ENCODE peak calls at places on chromosomes 16 and 17, in five cellular contexts. C, J, M, G and K are unnamed samples.

GRCh38 chr17:64066709-64067108 is 46.3 kb upstream of the ICAM2 start:
- DNase-seq in C (no peak), J (no peak), M (no peak), G (no peak), K (no peak)

GRCh38 chr16:57041182-57042156 is 50.9 kb upstream of the CPNE2 start:
- DNase-seq in J (no peak), G (no peak), C (no peak), M (no peak), K (no peak)

GRCh38 chr16:6690741-6691140 is 641.9 kb upstream of the RBFOX1 start:
- DNase-seq in J (no peak), G (no peak), C (no peak), M (no peak), K (no peak)

GRCh38 chr16:88936008-88936912 is 40.7 kb downstream of the CBFA2T3 start:
- DNase-seq in C (no peak), M (no peak), G (no peak), J (no peak), K (no peak)

GRCh38 chr17:42361781-42362186 is 26.5 kb downstream of the STAT3 start:
- DNase-seq in G (no peak), M (no peak), C (no peak), J (no peak), K (no peak)

GRCh38 chr16:53968454-53968853 is 264.5 kb downstream of the FTO start:
- DNase-seq in G (no peak), M (no peak), C (no peak), J (no peak), K (no peak)

GRCh38 chr16:27849621-27850020 is 213.9 kb downstream of the GSG1L start:
- DNase-seq in C (no peak), J (no peak), G (no peak), M (no peak), K (no peak)

GRCh38 chr17:32279933-32280716 is 14.5 kb downstream of the RHBDL3 start:
- DNase-seq in C (peak), J (no peak), G (no peak), M (peak), K (peak)

GRCh38 chr16:87956169-87956770 is 5.0 kb downstream of the BANP start:
- DNase-seq in J (no peak), G (peak), C (peak), M (no peak), K (peak)

GRCh38 chr17:1347681-1348318 is 52.2 kb downstream of the YWHAE start:
- DNase-seq in G (no peak), C (no peak), J (peak), M (no peak), K (no peak)

GRCh38 chr16:79182618-79183017 is 417.9 kb downstream of the MAF start:
- DNase-seq in J (no peak), M (no peak), G (peak), C (no peak), K (no peak)

GRCh38 chr17:72119963-72120877 is 600 bp upstream of the SOX9 start:
- DNase-seq in M (peak), C (peak), G (peak), J (no peak), K (peak)

GRCh38 chr17:54891176-54891821 is 9.4 kb upstream of the TOM1L1 start:
- DNase-seq in M (peak), C (peak), J (no peak), G (peak), K (peak)

GRCh38 chr16:13036600-13036999 is 135.2 kb downstream of the SHISA9 start:
- DNase-seq in J (no peak), G (peak), M (peak), C (peak), K (no peak)

GRCh38 chr16:2365895-2366294 is 25.4 kb upstream of the ABCA3 start:
- DNase-seq in M (no peak), J (peak), G (peak), C (no peak), K (no peak)

GRCh38 chr16:85612801-85613608 is at the start of gene GSE1:
- DNase-seq in M (peak), C (peak), G (peak), J (peak), K (peak)

GRCh38 chr17:76772842-76773521 is 35.1 kb downstream of the MFSD11 start:
- DNase-seq in M (no peak), G (peak), C (peak), J (no peak), K (no peak)

GRCh38 chr17:81556175-81556691 is 4.1 kb upstream of the FAAP100 start:
- DNase-seq in G (no peak), M (no peak), C (no peak), J (no peak), K (no peak)

GRCh38 chr17:50157891-50158290 is 7.4 kb upstream of the PPP1R9B start:
- DNase-seq in G (no peak), C (no peak), J (no peak), M (no peak), K (no peak)
- TF ChIP-seq CTCF in G (no peak), C (no peak), J (no peak), M (no peak), K (no peak)

DNA sequence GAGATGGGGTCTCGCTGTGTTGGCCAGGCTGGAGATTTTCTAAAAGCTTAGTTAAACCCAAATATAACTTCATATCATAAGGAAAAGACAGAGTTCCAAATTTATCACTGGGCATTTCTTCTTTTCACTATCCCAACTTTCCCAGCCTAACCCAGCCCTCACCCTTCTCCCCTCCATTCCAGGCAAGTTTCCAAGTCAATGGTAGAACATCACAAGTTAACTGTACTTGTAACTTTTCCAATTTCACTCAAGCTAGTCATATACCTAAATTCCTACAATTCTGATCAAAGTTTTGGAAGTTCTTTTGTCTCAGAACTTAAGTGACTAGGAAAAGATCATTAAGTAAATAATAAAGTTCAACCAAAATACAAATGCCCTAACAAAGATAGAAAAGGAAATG is 61.2 kb downstream of the USP32 start:
- DNase-seq in J (no peak), C (no peak), M (no peak), G (peak), K (no peak)
- TF ChIP-seq CTCF in J (no peak), C (no peak), M (no peak), G (no peak), K (no peak)

DNA sequence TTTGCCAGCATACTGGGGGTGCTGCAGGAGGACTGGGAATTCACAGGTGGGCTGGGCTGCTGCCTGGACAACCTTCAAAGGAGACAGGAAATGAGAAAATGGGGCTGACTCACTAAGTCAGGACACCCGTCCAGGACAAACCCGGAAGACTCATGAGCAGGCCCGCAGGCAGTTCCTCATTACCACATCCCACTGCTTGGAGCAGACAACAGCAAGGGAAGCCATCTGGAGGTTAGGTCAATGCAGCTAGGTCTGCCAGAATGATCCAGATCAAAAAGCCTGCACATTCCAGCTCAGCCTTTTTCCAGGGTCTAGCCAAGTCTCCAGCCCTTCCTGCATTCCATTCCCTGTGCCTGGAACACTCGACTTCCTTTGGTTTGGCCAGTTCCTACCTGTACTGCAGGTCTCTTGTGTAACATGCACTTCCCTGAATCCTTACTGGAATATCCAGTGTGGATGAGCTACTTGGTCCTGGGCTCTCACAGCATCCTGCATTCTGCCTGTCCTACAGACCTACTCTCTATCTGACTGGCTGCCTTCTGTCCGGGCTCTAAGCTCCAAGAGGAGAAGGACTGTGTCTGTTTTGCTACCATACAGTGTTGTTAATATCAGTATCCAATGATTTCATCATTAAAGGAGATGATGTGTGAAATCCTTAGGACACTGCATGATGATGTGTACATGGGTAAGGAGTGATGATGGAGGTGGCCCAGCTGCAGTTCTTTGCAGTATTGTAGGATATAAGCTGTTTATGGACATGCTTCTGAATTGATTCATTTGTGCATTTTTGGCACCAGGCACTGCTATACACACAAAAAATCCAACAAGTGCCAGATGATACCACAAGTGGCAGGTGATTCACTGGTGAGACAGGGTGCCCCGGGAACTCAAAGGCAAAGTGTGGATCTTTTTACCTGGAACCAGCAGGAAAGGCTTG is 536.7 kb upstream of the CDH11 start:
- DNase-seq in M (no peak), J (no peak), C (no peak), G (peak), K (no peak)
- TF ChIP-seq CTCF in M (no peak), J (no peak), C (no peak), G (no peak), K (no peak)

GRCh38 chr17:4600563-4600962 is 16.2 kb downstream of the SMTNL2 start:
- DNase-seq in G (no peak), M (peak), J (no peak), C (peak), K (peak)
- TF ChIP-seq CTCF in G (no peak), M (no peak), J (no peak), C (no peak), K (no peak)

GRCh38 chr16:83925095-83925905 is 26.4 kb downstream of the MLYCD start:
- DNase-seq in J (no peak), G (no peak), M (no peak), C (no peak), K (no peak)

GRCh38 chr16:83928341-83929055 is 24.5 kb upstream of the OSGIN1 start:
- DNase-seq in C (no peak), G (peak), J (no peak), M (no peak), K (no peak)

GRCh38 chr16:83924686-83925085 is 25.8 kb downstream of the MLYCD start:
- DNase-seq in M (no peak), G (no peak), C (no peak), J (no peak), K (no peak)

GRCh38 chr16:83925957-83926725 is 26.9 kb upstream of the OSGIN1 start:
- DNase-seq in C (no peak), G (no peak), M (no peak), J (no peak), K (no peak)

DNA sequence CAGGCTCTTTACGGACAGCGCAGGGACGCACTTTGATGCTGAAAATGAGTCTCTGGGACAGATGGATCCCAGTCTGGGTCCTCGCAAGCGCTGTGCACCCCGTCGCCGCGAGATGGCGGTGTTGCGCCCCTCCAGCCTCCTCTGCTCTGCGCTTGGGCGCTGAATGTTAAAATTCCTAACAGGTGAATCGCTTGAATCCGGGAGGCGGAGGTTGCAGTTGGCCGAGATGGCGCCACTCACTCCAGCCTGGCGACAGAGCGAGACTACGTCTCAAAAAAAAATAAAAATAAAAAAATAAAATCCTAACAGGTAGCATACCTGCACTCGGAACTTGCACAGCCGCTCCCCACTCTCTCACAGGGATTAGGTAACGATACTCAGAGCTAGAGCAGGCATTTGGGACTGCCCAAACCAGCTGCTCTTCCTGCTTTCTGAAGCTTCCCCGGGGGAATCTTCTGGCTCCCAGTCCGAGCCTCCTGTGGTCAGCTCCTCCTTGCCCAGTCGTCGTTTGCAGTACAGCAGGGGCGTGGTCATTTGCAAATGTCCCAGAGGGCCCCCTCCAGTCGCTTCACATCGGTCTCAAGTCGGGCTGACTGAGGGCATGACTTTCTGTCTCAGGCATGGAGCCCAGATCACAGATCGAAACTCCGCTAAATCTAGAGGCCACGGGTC is 26.2 kb upstream of the OSGIN1 start:
- DNase-seq in J (peak), M (peak), C (peak), G (peak), K (peak)
- TF ChIP-seq CTCF in J (peak), M (peak), C (peak), G (peak), K (peak)

GRCh38 chr16:3953728-3954410 is 73.4 kb upstream of the CREBBP start:
- DNase-seq in G (no peak), M (no peak), C (peak), J (no peak), K (no peak)

GRCh38 chr16:3951861-3952332 is 71.4 kb upstream of the CREBBP start:
- DNase-seq in M (no peak), J (no peak), C (no peak), G (peak), K (no peak)

GRCh38 chr16:3952342-3953131 is 72.0 kb upstream of the CREBBP start:
- DNase-seq in C (peak), G (peak), M (no peak), J (no peak), K (no peak)

GRCh38 chr16:3957344-3957980 is 76.9 kb upstream of the CREBBP start:
- DNase-seq in C (no peak), G (no peak), J (no peak), M (no peak), K (no peak)

GRCh38 chr16:3954411-3954921 is 74.0 kb upstream of the CREBBP start:
- DNase-seq in C (no peak), M (no peak), J (no peak), G (peak), K (no peak)
- TF ChIP-seq CTCF in C (no peak), M (no peak), J (no peak), G (no peak), K (no peak)

DNA sequence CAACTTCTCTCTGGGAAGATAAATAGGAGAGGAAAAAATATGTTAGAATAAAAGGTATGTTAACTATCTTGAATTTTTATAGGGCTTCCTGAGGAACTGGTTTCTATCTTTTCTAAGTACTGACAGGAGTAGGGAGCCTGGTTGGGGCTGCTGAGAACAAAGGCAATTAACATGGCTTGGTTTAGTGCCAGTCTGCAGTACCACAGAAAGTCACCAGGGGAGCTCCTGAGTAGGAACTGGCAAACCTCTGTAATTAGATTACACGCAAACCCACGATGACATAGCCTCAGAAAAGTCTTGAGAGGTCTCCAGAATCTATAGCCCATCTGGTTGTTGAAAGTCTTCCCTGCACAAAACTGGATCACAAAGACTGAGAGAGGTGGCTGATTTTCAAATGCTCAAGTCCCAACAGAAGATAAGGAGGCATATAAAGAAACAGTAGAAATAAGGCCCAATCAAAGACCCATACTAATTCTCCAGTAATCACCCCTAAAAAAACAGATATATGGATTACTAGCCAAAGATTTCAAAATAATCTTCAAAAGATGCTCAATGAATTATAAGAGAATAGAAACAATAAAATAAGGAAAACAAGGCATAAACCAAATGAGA is 11.7 kb upstream of the CNTNAP4 start:
- DNase-seq in C (peak), J (no peak), G (peak), M (peak), K (peak)
- TF ChIP-seq CTCF in C (peak), J (no peak), G (peak), M (peak), K (peak)

GRCh38 chr16:62066747-62067146 is 30.5 kb upstream of the CDH8 start:
- DNase-seq in G (no peak), M (no peak), J (no peak), C (no peak), K (no peak)

GRCh38 chr16:62064173-62064572 is 27.9 kb upstream of the CDH8 start:
- DNase-seq in C (no peak), G (no peak), M (no peak), J (no peak), K (no peak)

GRCh38 chr16:62067182-62067581 is 30.9 kb upstream of the CDH8 start:
- DNase-seq in J (no peak), G (no peak), C (no peak), M (no peak), K (no peak)

GRCh38 chr16:62067981-62068380 is 31.7 kb upstream of the CDH8 start:
- DNase-seq in J (no peak), M (no peak), G (no peak), C (no peak), K (no peak)

GRCh38 chr16:62068747-62069146 is 32.5 kb upstream of the CDH8 start:
- DNase-seq in G (no peak), J (no peak), C (peak), M (no peak), K (no peak)
- TF ChIP-seq CTCF in G (peak), J (no peak), C (peak), M (peak), K (no peak)

DNA sequence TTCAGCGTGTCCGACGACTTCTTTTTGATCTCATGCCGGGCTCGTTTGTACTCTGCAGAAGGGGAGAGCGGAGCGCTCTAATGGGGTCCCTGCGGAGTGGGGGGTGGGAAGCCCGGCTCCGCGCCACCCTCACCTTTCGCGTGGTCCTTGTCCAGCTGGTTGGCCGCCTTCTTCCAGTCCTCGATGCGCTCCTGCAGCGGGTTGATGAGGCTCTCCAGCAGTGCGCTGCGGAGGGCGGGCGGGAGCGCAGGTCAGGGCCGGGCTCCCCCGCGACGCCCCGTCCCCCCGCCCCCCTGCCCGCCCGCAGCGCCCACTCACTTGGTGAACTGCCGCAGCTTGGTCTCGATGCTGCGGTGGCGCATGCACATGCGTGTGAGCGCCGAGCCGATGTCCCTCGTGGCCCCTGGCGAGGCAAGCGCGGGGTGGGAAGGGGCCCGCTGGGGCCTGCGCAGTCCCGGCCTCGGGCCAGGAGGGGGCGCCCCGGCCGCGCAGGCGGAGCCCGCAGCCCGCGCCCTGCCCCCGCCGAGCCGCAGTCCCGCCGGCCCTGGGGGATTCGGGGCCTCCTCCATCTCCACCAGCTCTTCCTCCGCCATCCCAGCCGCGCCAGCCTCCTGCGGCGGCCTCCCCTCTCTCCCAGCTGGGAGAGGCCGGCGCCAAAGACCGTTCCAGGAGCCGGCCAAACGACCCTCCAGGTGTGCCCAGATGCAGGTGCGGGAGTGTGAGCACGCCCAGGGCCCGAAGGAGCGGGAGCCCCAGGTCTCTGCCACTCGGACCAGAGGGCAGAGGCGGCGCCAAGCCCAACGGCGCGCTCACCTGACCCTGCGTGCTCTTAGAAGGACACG is 6.0 kb downstream of the MTSS2 start:
- DNase-seq in J (no peak), C (peak), G (no peak), M (peak), K (peak)
- TF ChIP-seq CTCF in J (peak), C (peak), G (peak), M (peak), K (peak)